ENCODE peak calls at places on chromosomes 6 and 20, in four cellular contexts. X is suprapubic skin, Z is T-helper 17 cell, R is substantia nigra. G is an unnamed sample.

GRCh38 chr6:21665436-21666199 is 72.1 kb downstream of the SOX4 start:
- DNase-seq in X (no peak), Z (no peak), R (no peak), G (no peak)

GRCh38 chr6:47465117-47465516 is 12.5 kb upstream of the CD2AP start:
- DNase-seq in X (no peak), Z (no peak), R (no peak), G (no peak)

GRCh38 chr20:32236048-32236533 is 28.4 kb downstream of the POFUT1 start:
- DNase-seq in X (no peak), Z (no peak), R (no peak), G (no peak)

GRCh38 chr6:83086751-83087150 is 19.3 kb downstream of the DOP1A start:
- DNase-seq in X (no peak), Z (no peak), R (no peak), G (no peak)

GRCh38 chr6:36769676-36770499 is 69.4 kb downstream of the CPNE5 start:
- DNase-seq in X (no peak), Z (no peak), R (no peak), G (peak; percentile 62)

GRCh38 chr6:33314943-33315752 is 1.3 kb upstream of the TAPBP start:
- DNase-seq in X (no peak), Z (no peak), R (no peak), G (no peak)

GRCh38 chr20:64079273-64080012 is at the start of gene RGS19:
- DNase-seq in X (no peak), Z (peak; percentile 68), R (peak; percentile 93), G (peak; percentile 52)

GRCh38 chr6:126188271-126188909 is 151.5 kb upstream of the CENPW start:
- DNase-seq in X (no peak), Z (no peak), R (no peak), G (peak; percentile 91)

GRCh38 chr6:81735756-81736380 is 16.6 kb downstream of the TENT5A start:
- DNase-seq in X (no peak), Z (no peak), R (no peak), G (no peak)

G was measured in LHCN-M2.